ENCODE peak calls at places on chromosomes 5 and 9, in nine cellular contexts. One of them, this sample, is unnamed.

GRCh38 chr5:24491482-24491881 is 153.3 kb downstream of the CDH10 start:
- DNase-seq in SK-N-SH: no peak
- DNase-seq in endothelial cell of umbilical vein: no peak
- DNase-seq in psoas muscle: no peak
- DNase-seq in ovary: no peak
- DNase-seq in mammary epithelial cell: no peak
- DNase-seq in A549: peak; percentile 58
- DNase-seq in SJSA1: no peak
- DNase-seq in cardiac muscle cell: no peak
- DNase-seq in this sample: no peak

GRCh38 chr9:92242115-92242778 is 51.2 kb downstream of the IARS1 start:
- DNase-seq in A549: peak; percentile 28
- DNase-seq in SJSA1: no peak
- DNase-seq in psoas muscle: no peak
- DNase-seq in ovary: peak; percentile 26
- DNase-seq in endothelial cell of umbilical vein: peak; percentile 22
- DNase-seq in SK-N-SH: peak; percentile 44
- DNase-seq in mammary epithelial cell: peak; percentile 63
- DNase-seq in cardiac muscle cell: peak; percentile 35
- DNase-seq in this sample: no peak

GRCh38 chr5:164145458-164145857 is 640.0 kb downstream of the MAT2B start:
- DNase-seq in cardiac muscle cell: no peak
- DNase-seq in SJSA1: no peak
- DNase-seq in psoas muscle: no peak
- DNase-seq in SK-N-SH: no peak
- DNase-seq in ovary: no peak
- DNase-seq in mammary epithelial cell: no peak
- DNase-seq in A549: no peak
- DNase-seq in endothelial cell of umbilical vein: no peak
- DNase-seq in this sample: no peak

GRCh38 chr9:106019702-106020101 is 325.4 kb downstream of the TMEM38B start:
- DNase-seq in A549: no peak
- DNase-seq in endothelial cell of umbilical vein: no peak
- DNase-seq in psoas muscle: no peak
- DNase-seq in cardiac muscle cell: no peak
- DNase-seq in SK-N-SH: no peak
- DNase-seq in SJSA1: no peak
- DNase-seq in ovary: no peak
- DNase-seq in mammary epithelial cell: no peak
- DNase-seq in this sample: no peak

GRCh38 chr9:127931092-127931881 is 710 bp upstream of the PIP5KL1 start:
- DNase-seq in cardiac muscle cell: no peak
- DNase-seq in SK-N-SH: peak; percentile 72
- DNase-seq in A549: peak; percentile 86
- DNase-seq in psoas muscle: no peak
- DNase-seq in endothelial cell of umbilical vein: peak; percentile 49
- DNase-seq in SJSA1: peak; percentile 76
- DNase-seq in ovary: no peak
- DNase-seq in mammary epithelial cell: no peak
- DNase-seq in this sample: no peak

GRCh38 chr9:134360180-134360759 is 34.0 kb downstream of the RXRA start:
- DNase-seq in psoas muscle: no peak
- DNase-seq in ovary: no peak
- DNase-seq in cardiac muscle cell: no peak
- DNase-seq in SJSA1: no peak
- DNase-seq in endothelial cell of umbilical vein: no peak
- DNase-seq in mammary epithelial cell: no peak
- DNase-seq in SK-N-SH: no peak
- DNase-seq in A549: no peak
- DNase-seq in this sample: no peak

GRCh38 chr9:122053951-122054350 is 39.2 kb downstream of the TTLL11 start:
- DNase-seq in ovary: no peak
- DNase-seq in A549: no peak
- DNase-seq in psoas muscle: no peak
- DNase-seq in SJSA1: no peak
- DNase-seq in cardiac muscle cell: no peak
- DNase-seq in SK-N-SH: no peak
- DNase-seq in endothelial cell of umbilical vein: no peak
- DNase-seq in mammary epithelial cell: no peak
- DNase-seq in this sample: no peak

GRCh38 chr9:81053298-81054025 is 635.9 kb downstream of the TLE1 start:
- DNase-seq in A549: no peak
- DNase-seq in mammary epithelial cell: no peak
- DNase-seq in psoas muscle: no peak
- DNase-seq in SK-N-SH: no peak
- DNase-seq in ovary: no peak
- DNase-seq in endothelial cell of umbilical vein: no peak
- DNase-seq in cardiac muscle cell: no peak
- DNase-seq in SJSA1: no peak
- DNase-seq in this sample: no peak

GRCh38 chr5:108487951-108488350 is 106.1 kb upstream of the FBXL17 start:
- DNase-seq in cardiac muscle cell: no peak
- DNase-seq in SJSA1: no peak
- DNase-seq in mammary epithelial cell: no peak
- DNase-seq in SK-N-SH: no peak
- DNase-seq in psoas muscle: no peak
- DNase-seq in A549: no peak
- DNase-seq in endothelial cell of umbilical vein: no peak
- DNase-seq in ovary: no peak
- DNase-seq in this sample: no peak

GRCh38 chr5:158013303-158013702 is 154.4 kb upstream of the CLINT1 start:
- DNase-seq in A549: no peak
- DNase-seq in ovary: no peak
- DNase-seq in psoas muscle: no peak
- DNase-seq in cardiac muscle cell: no peak
- DNase-seq in SK-N-SH: no peak
- DNase-seq in mammary epithelial cell: no peak
- DNase-seq in SJSA1: no peak
- DNase-seq in endothelial cell of umbilical vein: no peak
- DNase-seq in this sample: no peak

GRCh38 chr5:158010831-158011230 is 151.9 kb upstream of the CLINT1 start:
- DNase-seq in SJSA1: no peak
- DNase-seq in SK-N-SH: no peak
- DNase-seq in ovary: no peak
- DNase-seq in A549: no peak
- DNase-seq in psoas muscle: no peak
- DNase-seq in endothelial cell of umbilical vein: no peak
- DNase-seq in cardiac muscle cell: no peak
- DNase-seq in mammary epithelial cell: no peak
- DNase-seq in this sample: no peak

GRCh38 chr5:158014367-158014766 is 155.4 kb upstream of the CLINT1 start:
- DNase-seq in SJSA1: no peak
- DNase-seq in SK-N-SH: no peak
- DNase-seq in endothelial cell of umbilical vein: no peak
- DNase-seq in psoas muscle: no peak
- DNase-seq in A549: no peak
- DNase-seq in cardiac muscle cell: no peak
- DNase-seq in ovary: no peak
- DNase-seq in mammary epithelial cell: no peak
- DNase-seq in this sample: no peak

GRCh38 chr5:158011420-158011819 is 152.5 kb upstream of the CLINT1 start:
- DNase-seq in endothelial cell of umbilical vein: no peak
- DNase-seq in ovary: no peak
- DNase-seq in mammary epithelial cell: no peak
- DNase-seq in psoas muscle: no peak
- DNase-seq in SJSA1: no peak
- DNase-seq in A549: no peak
- DNase-seq in SK-N-SH: no peak
- DNase-seq in cardiac muscle cell: no peak
- DNase-seq in this sample: no peak

GRCh38 chr5:158013939-158014338 is 155.0 kb upstream of the CLINT1 start:
- DNase-seq in psoas muscle: no peak
- DNase-seq in endothelial cell of umbilical vein: peak; percentile 29
- DNase-seq in SJSA1: no peak
- DNase-seq in cardiac muscle cell: peak; percentile 58
- DNase-seq in SK-N-SH: no peak
- DNase-seq in A549: peak; percentile 49
- DNase-seq in ovary: no peak
- DNase-seq in mammary epithelial cell: peak; percentile 21
- DNase-seq in this sample: no peak
- H3K27ac ChIP-seq in psoas muscle: no peak overlapping the region
- H3K27ac ChIP-seq in endothelial cell of umbilical vein: no peak overlapping the region
- H3K27ac ChIP-seq in SJSA1: no peak overlapping the region
- H3K27ac ChIP-seq in cardiac muscle cell: no peak overlapping the region
- H3K27ac ChIP-seq in SK-N-SH: no peak overlapping the region
- H3K27ac ChIP-seq in A549: no peak overlapping the region
- H3K27ac ChIP-seq in ovary: no peak overlapping the region
- H3K27ac ChIP-seq in mammary epithelial cell: no peak overlapping the region
- H3K27ac ChIP-seq in this sample: no peak overlapping the region

GRCh38 chr5:142571921-142572320 is 114.0 kb downstream of the FGF1 start:
- DNase-seq in ovary: no peak
- DNase-seq in cardiac muscle cell: no peak
- DNase-seq in SJSA1: no peak
- DNase-seq in psoas muscle: no peak
- DNase-seq in A549: no peak
- DNase-seq in endothelial cell of umbilical vein: no peak
- DNase-seq in SK-N-SH: no peak
- DNase-seq in mammary epithelial cell: no peak
- DNase-seq in this sample: no peak
- H3K27ac ChIP-seq in ovary: no peak overlapping the region
- H3K27ac ChIP-seq in cardiac muscle cell: no peak overlapping the region
- H3K27ac ChIP-seq in SJSA1: no peak overlapping the region
- H3K27ac ChIP-seq in psoas muscle: no peak overlapping the region
- H3K27ac ChIP-seq in A549: no peak overlapping the region
- H3K27ac ChIP-seq in endothelial cell of umbilical vein: no peak overlapping the region
- H3K27ac ChIP-seq in SK-N-SH: no peak overlapping the region
- H3K27ac ChIP-seq in mammary epithelial cell: no peak overlapping the region
- H3K27ac ChIP-seq in this sample: no peak overlapping the region

GRCh38 chr9:90645721-90646120 is 3.1 kb upstream of the DIRAS2 start:
- DNase-seq in SK-N-SH: no peak
- DNase-seq in psoas muscle: no peak
- DNase-seq in endothelial cell of umbilical vein: no peak
- DNase-seq in cardiac muscle cell: no peak
- DNase-seq in ovary: no peak
- DNase-seq in mammary epithelial cell: no peak
- DNase-seq in SJSA1: no peak
- DNase-seq in A549: no peak
- DNase-seq in this sample: no peak

GRCh38 chr9:90642570-90643539 is at the start of gene DIRAS2:
- DNase-seq in endothelial cell of umbilical vein: peak; percentile 30
- DNase-seq in psoas muscle: peak; percentile 55
- DNase-seq in SJSA1: no peak
- DNase-seq in mammary epithelial cell: peak; percentile 59
- DNase-seq in A549: peak; percentile 75
- DNase-seq in SK-N-SH: peak; percentile 85
- DNase-seq in ovary: no peak
- DNase-seq in cardiac muscle cell: peak; percentile 86
- DNase-seq in this sample: peak; percentile 22

GRCh38 chr9:90641090-90641489 is 1.5 kb downstream of the DIRAS2 start:
- DNase-seq in endothelial cell of umbilical vein: no peak
- DNase-seq in mammary epithelial cell: no peak
- DNase-seq in SJSA1: no peak
- DNase-seq in psoas muscle: no peak
- DNase-seq in SK-N-SH: no peak
- DNase-seq in ovary: no peak
- DNase-seq in A549: no peak
- DNase-seq in cardiac muscle cell: no peak
- DNase-seq in this sample: no peak

GRCh38 chr9:90637626-90638025 is 5.0 kb downstream of the DIRAS2 start:
- DNase-seq in A549: no peak
- DNase-seq in mammary epithelial cell: no peak
- DNase-seq in endothelial cell of umbilical vein: no peak
- DNase-seq in psoas muscle: no peak
- DNase-seq in ovary: no peak
- DNase-seq in cardiac muscle cell: no peak
- DNase-seq in SJSA1: no peak
- DNase-seq in SK-N-SH: no peak
- DNase-seq in this sample: no peak

DNA sequence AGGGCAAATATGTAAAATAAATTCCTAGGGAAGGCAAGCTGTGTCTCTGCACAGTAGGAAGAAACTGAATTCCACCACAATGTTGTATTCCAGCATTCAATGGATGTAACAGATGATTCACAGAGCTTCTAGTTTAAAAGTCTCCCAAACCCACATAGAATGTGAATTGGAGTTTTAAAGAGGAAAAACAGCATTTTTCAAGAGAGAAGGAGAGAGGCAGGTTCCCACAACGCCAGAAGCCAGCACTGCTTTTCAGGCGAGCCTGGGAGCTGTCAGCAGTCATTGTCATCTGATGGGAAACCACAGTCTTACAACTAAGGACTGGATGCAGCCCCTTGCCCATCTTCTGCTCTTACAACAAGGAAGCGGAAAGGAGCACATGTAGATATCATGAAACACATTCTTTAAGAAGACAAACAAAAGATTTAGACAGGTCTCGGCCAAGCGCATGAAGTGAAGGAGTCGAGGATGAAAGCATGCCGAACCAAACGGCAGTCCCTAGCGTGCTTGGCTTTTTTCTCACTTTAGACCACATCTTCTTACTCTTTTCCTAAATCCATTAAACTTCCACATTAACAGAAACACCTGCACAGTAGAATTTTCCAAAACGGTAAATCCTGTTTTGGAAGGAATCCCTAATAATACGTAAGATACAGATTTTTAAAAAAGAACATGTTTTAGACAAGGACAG is 611 bp downstream of the DIRAS2 start:
- DNase-seq in mammary epithelial cell: no peak
- DNase-seq in SJSA1: no peak
- DNase-seq in cardiac muscle cell: peak; percentile 11
- DNase-seq in endothelial cell of umbilical vein: no peak
- DNase-seq in A549: no peak
- DNase-seq in ovary: no peak
- DNase-seq in psoas muscle: no peak
- DNase-seq in SK-N-SH: no peak
- DNase-seq in this sample: no peak
- H3K27ac ChIP-seq in mammary epithelial cell: no peak overlapping the region
- H3K27ac ChIP-seq in SJSA1: no peak overlapping the region
- H3K27ac ChIP-seq in cardiac muscle cell: no peak overlapping the region
- H3K27ac ChIP-seq in endothelial cell of umbilical vein: no peak overlapping the region
- H3K27ac ChIP-seq in A549: no peak overlapping the region
- H3K27ac ChIP-seq in ovary: no peak overlapping the region
- H3K27ac ChIP-seq in psoas muscle: no peak overlapping the region
- H3K27ac ChIP-seq in SK-N-SH: no peak overlapping the region
- H3K27ac ChIP-seq in this sample: no peak overlapping the region

GRCh38 chr9:91156451-91157234 is 205.1 kb downstream of the AUH start:
- DNase-seq in endothelial cell of umbilical vein: no peak
- DNase-seq in SK-N-SH: no peak
- DNase-seq in ovary: no peak
- DNase-seq in mammary epithelial cell: no peak
- DNase-seq in A549: no peak
- DNase-seq in SJSA1: no peak
- DNase-seq in psoas muscle: no peak
- DNase-seq in cardiac muscle cell: no peak
- DNase-seq in this sample: no peak

GRCh38 chr9:91155746-91156145 is 206.0 kb downstream of the AUH start:
- DNase-seq in A549: no peak
- DNase-seq in cardiac muscle cell: no peak
- DNase-seq in SK-N-SH: no peak
- DNase-seq in endothelial cell of umbilical vein: no peak
- DNase-seq in ovary: no peak
- DNase-seq in SJSA1: no peak
- DNase-seq in mammary epithelial cell: no peak
- DNase-seq in psoas muscle: no peak
- DNase-seq in this sample: no peak

GRCh38 chr9:91155181-91155580 is 206.5 kb downstream of the AUH start:
- DNase-seq in SJSA1: no peak
- DNase-seq in SK-N-SH: no peak
- DNase-seq in psoas muscle: no peak
- DNase-seq in cardiac muscle cell: no peak
- DNase-seq in mammary epithelial cell: no peak
- DNase-seq in ovary: no peak
- DNase-seq in A549: no peak
- DNase-seq in endothelial cell of umbilical vein: no peak
- DNase-seq in this sample: no peak

GRCh38 chr9:91151741-91152095 is 210.0 kb downstream of the AUH start:
- DNase-seq in ovary: no peak
- DNase-seq in SK-N-SH: no peak
- DNase-seq in SJSA1: no peak
- DNase-seq in A549: no peak
- DNase-seq in endothelial cell of umbilical vein: no peak
- DNase-seq in psoas muscle: no peak
- DNase-seq in cardiac muscle cell: no peak
- DNase-seq in mammary epithelial cell: no peak
- DNase-seq in this sample: no peak

GRCh38 chr9:91154686-91155085 is 207.0 kb downstream of the AUH start:
- DNase-seq in psoas muscle: no peak
- DNase-seq in SJSA1: no peak
- DNase-seq in mammary epithelial cell: no peak
- DNase-seq in SK-N-SH: no peak
- DNase-seq in A549: no peak
- DNase-seq in cardiac muscle cell: no peak
- DNase-seq in endothelial cell of umbilical vein: no peak
- DNase-seq in ovary: no peak
- DNase-seq in this sample: no peak
- H3K27ac ChIP-seq in psoas muscle: no peak overlapping the region
- H3K27ac ChIP-seq in SJSA1: no peak overlapping the region
- H3K27ac ChIP-seq in mammary epithelial cell: no peak overlapping the region
- H3K27ac ChIP-seq in SK-N-SH: no peak overlapping the region
- H3K27ac ChIP-seq in A549: no peak overlapping the region
- H3K27ac ChIP-seq in cardiac muscle cell: no peak overlapping the region
- H3K27ac ChIP-seq in endothelial cell of umbilical vein: no peak overlapping the region
- H3K27ac ChIP-seq in ovary: no peak overlapping the region
- H3K27ac ChIP-seq in this sample: no peak overlapping the region

This sample was measured in left ventricle myocardium inferior.